ENCODE peak calls at places on chromosomes 16 and 17, in five cellular contexts. Y is HepG2, C is GM12878, F is HCT116, N is K562. B is an unnamed sample.

GRCh38 chr17:5958850-5959249 is 111.3 kb upstream of the WSCD1 start:
- DNase-seq in Y (no peak), C (no peak), F (no peak), N (no peak), B (no peak)

GRCh38 chr17:47076171-47076570 is 97.1 kb upstream of the RPRML start:
- DNase-seq in Y (no peak), C (no peak), F (no peak), N (no peak), B (no peak)

GRCh38 chr16:77732241-77732946 is 10.1 kb downstream of the NUDT7 start:
- DNase-seq in Y (peak), C (no peak), F (no peak), N (no peak), B (no peak)

GRCh38 chr16:11201498-11202259 is 54.3 kb downstream of the SOCS1 start:
- DNase-seq in Y (peak), C (no peak), F (peak), N (peak), B (peak)

GRCh38 chr16:9256196-9256595 is 164.8 kb downstream of the HAPSTR1 start:
- DNase-seq in Y (peak), C (no peak), F (peak), N (peak), B (peak)

GRCh38 chr17:57672205-57672632 is 72.9 kb downstream of the CCDC182 start:
- DNase-seq in Y (no peak), C (no peak), F (no peak), N (no peak), B (no peak)

GRCh38 chr16:84868829-84869457 is 49.2 kb downstream of the CRISPLD2 start:
- DNase-seq in Y (no peak), C (no peak), F (no peak), N (no peak), B (no peak)

GRCh38 chr16:23496826-23497542 is 13.3 kb downstream of the GGA2 start:
- DNase-seq in Y (no peak), C (no peak), F (no peak), N (no peak), B (no peak)

GRCh38 chr16:31569360-31569717 is 41.6 kb downstream of the AHSP start:
- DNase-seq in Y (no peak), C (no peak), F (no peak), N (no peak), B (no peak)

GRCh38 chr16:87662254-87663204 is 60.2 kb downstream of the JPH3 start:
- DNase-seq in Y (no peak), C (no peak), F (no peak), N (no peak), B (no peak)

GRCh38 chr16:71338632-71339031 is 19.9 kb upstream of the CALB2 start:
- DNase-seq in Y (no peak), C (no peak), F (no peak), N (no peak), B (no peak)

GRCh38 chr17:83084621-83085056 is 5.2 kb downstream of the METRNL start:
- DNase-seq in Y (no peak), C (no peak), F (no peak), N (no peak), B (no peak)

GRCh38 chr16:11697319-11697718 is 29.1 kb downstream of the SNN start:
- DNase-seq in Y (no peak), C (no peak), F (no peak), N (no peak), B (no peak)

GRCh38 chr17:77214328-77214727 is 73.6 kb downstream of the SEC14L1 start:
- DNase-seq in Y (no peak), C (no peak), F (no peak), N (no peak), B (no peak)

GRCh38 chr17:20302191-20302917 is 165.0 kb downstream of the LGALS9B start:
- DNase-seq in Y (no peak), C (no peak), F (no peak), N (no peak), B (no peak)

GRCh38 chr16:54107803-54108202 is 178.8 kb downstream of the IRX3 start:
- DNase-seq in Y (no peak), C (no peak), F (no peak), N (no peak), B (no peak)

GRCh38 chr17:35790826-35791225 is 4.6 kb downstream of the MMP28 start:
- DNase-seq in Y (no peak), C (no peak), F (no peak), N (no peak), B (no peak)

GRCh38 chr17:81665205-81666091 is 957 bp downstream of the OXLD1 start:
- DNase-seq in Y (peak), C (no peak), F (no peak), N (peak), B (no peak)

GRCh38 chr16:763903-764750 is 3.6 kb downstream of the MSLN start:
- DNase-seq in Y (no peak), C (no peak), F (no peak), N (no peak), B (no peak)

GRCh38 chr17:37818689-37819088 is 73.8 kb upstream of the HNF1B start:
- DNase-seq in Y (no peak), C (no peak), F (peak), N (no peak), B (no peak)

GRCh38 chr17:68290955-68291835 is at the start of the genes ARSG and SLC16A6:
- DNase-seq in Y (peak), C (no peak), F (peak), N (peak), B (peak)

GRCh38 chr16:11321662-11322061 is 23.6 kb upstream of the RMI2 start:
- DNase-seq in Y (no peak), C (no peak), F (no peak), N (no peak), B (no peak)

GRCh38 chr17:68054296-68054900 is 18.9 kb downstream of the KPNA2 start:
- DNase-seq in Y (no peak), C (no peak), F (no peak), N (no peak), B (no peak)

GRCh38 chr16:87945351-87946042 is 5.7 kb upstream of the BANP start:
- DNase-seq in Y (no peak), C (no peak), F (peak), N (no peak), B (peak)

GRCh38 chr17:21814776-21815175 is 122.5 kb downstream of the KCNJ18 start:
- DNase-seq in Y (no peak), C (no peak), F (no peak), N (no peak), B (no peak)

GRCh38 chr17:56903560-56903959 is 10.3 kb downstream of the TRIM25 start:
- DNase-seq in Y (no peak), C (no peak), F (no peak), N (no peak), B (no peak)

GRCh38 chr16:396605-397004 is 394 bp upstream of the NME4 start:
- DNase-seq in Y (peak), C (no peak), F (no peak), N (peak), B (peak)

GRCh38 chr17:48462946-48463345 is 32.9 kb upstream of the SKAP1 start:
- DNase-seq in Y (no peak), C (no peak), F (no peak), N (no peak), B (no peak)
- TF ChIP-seq ATF3 in Y (no peak), C (no peak), F (no peak), N (no peak), B (no peak)

GRCh38 chr17:13575466-13575865 is 26.3 kb downstream of the HS3ST3A1 start:
- DNase-seq in Y (no peak), C (no peak), F (no peak), N (no peak), B (no peak)

GRCh38 chr17:13575922-13576419 is 25.8 kb downstream of the HS3ST3A1 start:
- DNase-seq in Y (no peak), C (no peak), F (no peak), N (no peak), B (peak)

GRCh38 chr17:13581925-13582324 is 19.8 kb downstream of the HS3ST3A1 start:
- DNase-seq in Y (no peak), C (no peak), F (no peak), N (no peak), B (no peak)

GRCh38 chr17:13572581-13572980 is 29.1 kb downstream of the HS3ST3A1 start:
- DNase-seq in Y (no peak), C (no peak), F (no peak), N (no peak), B (no peak)

GRCh38 chr17:13576661-13577526 is 24.8 kb downstream of the HS3ST3A1 start:
- DNase-seq in Y (no peak), C (no peak), F (peak), N (no peak), B (no peak)
- TF ChIP-seq MAX in Y (no peak), C (no peak), F (no peak), N (no peak), B (no peak)

GRCh38 chr17:34665150-34665802 is 85.9 kb downstream of the TMEM132E start:
- DNase-seq in Y (no peak), C (no peak), F (no peak), N (no peak), B (peak)
- TF ChIP-seq ATF3 in Y (no peak), C (no peak), F (no peak), N (no peak), B (no peak)

DNA sequence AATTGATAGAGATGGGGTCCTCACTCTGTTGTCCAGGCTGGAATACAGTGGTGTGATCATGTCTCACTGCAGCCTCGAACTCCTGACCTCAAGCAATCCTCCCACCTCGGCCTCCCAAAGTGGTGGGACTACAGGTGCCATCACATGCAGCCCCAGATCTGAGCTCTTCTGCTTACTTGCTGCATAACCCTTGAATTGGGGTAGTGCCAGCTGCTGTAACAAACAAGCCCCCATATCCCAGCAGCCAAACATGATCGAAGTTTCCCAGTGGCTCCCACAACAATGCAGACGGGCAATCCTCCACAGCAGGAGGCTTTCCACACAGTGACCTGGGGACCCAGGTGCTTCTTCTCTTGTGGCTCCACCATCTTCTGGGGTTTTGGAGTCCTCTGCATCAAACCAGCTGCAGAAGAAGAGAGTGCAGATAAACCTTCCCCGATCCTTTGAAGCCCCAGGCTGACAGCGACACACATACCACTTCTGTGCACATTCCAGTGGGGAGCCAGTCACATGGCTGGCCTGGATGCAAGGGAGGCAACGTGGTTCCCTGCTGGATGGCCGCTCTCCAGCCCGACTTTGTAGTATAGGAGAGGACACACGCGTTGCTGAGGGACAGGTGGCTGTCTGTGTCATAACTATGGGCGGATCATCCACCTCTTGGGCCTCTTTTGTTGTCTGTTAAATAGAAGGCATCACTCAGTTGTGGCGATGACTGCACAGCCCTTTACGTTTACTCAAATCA is 16.6 kb downstream of the SBK1 start:
- DNase-seq in Y (no peak), C (no peak), F (no peak), N (no peak), B (no peak)
- TF ChIP-seq MAX in Y (no peak), C (no peak), F (no peak), N (no peak), B (no peak)

GRCh38 chr17:69317625-69318024 is 9.3 kb downstream of the ABCA5 start:
- DNase-seq in Y (no peak), C (no peak), F (no peak), N (no peak), B (no peak)
- TF ChIP-seq ATF3 in Y (no peak), C (no peak), F (no peak), N (no peak), B (no peak)